ENCODE peak calls at places on chromosomes 12 and 14, in four cellular contexts. J is fibroblast of pulmonary artery, A is coronary artery, Y is progenitor cell of endocrine pancreas. I is an unnamed sample.

GRCh38 chr12:118617922-118618450 is 241.6 kb downstream of the SUDS3 start:
- DNase-seq in J (no peak), A (no peak), Y (no peak), I (no peak)

GRCh38 chr12:40192704-40193255 is 32.0 kb upstream of the LRRK2 start:
- DNase-seq in J (no peak), A (no peak), Y (no peak), I (no peak)

GRCh38 chr12:3700861-3701260 is 52.0 kb downstream of the CRACR2A start:
- DNase-seq in J (peak), A (no peak), Y (no peak), I (no peak)

GRCh38 chr12:1911598-1912575 is 6.6 kb downstream of the CACNA2D4 start:
- DNase-seq in J (no peak), A (peak), Y (peak), I (no peak)

GRCh38 chr12:123319273-123319672 is 45.4 kb downstream of the SBNO1 start:
- DNase-seq in J (no peak), A (no peak), Y (no peak), I (no peak)

GRCh38 chr12:102197789-102198188 is at the start of gene PMCH:
- DNase-seq in J (peak), A (no peak), Y (no peak), I (no peak)

GRCh38 chr12:28578361-28578760 is 388.1 kb downstream of the CCDC91 start:
- DNase-seq in J (no peak), A (no peak), Y (no peak), I (no peak)

GRCh38 chr12:48185181-48185919 is 1.9 kb downstream of the CCDC184 start:
- DNase-seq in J (no peak), A (no peak), Y (no peak), I (peak)

GRCh38 chr12:30968211-30968610 is 41.7 kb downstream of the TSPAN11 start:
- DNase-seq in J (no peak), A (no peak), Y (no peak), I (no peak)

GRCh38 chr12:30963709-30964564 is 37.4 kb downstream of the TSPAN11 start:
- DNase-seq in J (no peak), A (no peak), Y (no peak), I (no peak)

GRCh38 chr12:30964896-30965612 is 38.5 kb downstream of the TSPAN11 start:
- DNase-seq in J (no peak), A (no peak), Y (no peak), I (no peak)

GRCh38 chr12:30967026-30967425 is 40.5 kb downstream of the TSPAN11 start:
- DNase-seq in J (no peak), A (no peak), Y (no peak), I (no peak)

DNA sequence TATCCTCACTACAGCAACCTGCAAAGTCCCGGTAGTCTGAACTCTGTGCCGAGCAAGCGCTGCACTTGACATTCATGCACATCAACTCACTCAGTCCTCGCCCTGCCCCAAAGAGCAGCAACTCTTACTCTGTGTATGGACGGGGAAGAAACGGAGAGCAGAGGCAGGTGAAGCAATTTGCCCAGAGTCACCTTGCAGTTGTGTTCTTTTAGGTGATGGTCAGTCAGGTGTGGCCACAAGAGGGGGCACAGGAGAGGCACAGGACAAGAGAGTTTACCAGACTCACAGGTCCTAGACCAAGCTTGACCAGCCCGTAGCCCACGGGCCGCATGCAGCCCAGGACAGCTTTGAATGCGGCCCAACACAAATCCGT is 39.1 kb downstream of the TSPAN11 start:
- DNase-seq in J (peak), A (no peak), Y (no peak), I (no peak)
- TF ChIP-seq CTCF in J (peak), A (no peak), Y (peak), I (no peak)

DNA sequence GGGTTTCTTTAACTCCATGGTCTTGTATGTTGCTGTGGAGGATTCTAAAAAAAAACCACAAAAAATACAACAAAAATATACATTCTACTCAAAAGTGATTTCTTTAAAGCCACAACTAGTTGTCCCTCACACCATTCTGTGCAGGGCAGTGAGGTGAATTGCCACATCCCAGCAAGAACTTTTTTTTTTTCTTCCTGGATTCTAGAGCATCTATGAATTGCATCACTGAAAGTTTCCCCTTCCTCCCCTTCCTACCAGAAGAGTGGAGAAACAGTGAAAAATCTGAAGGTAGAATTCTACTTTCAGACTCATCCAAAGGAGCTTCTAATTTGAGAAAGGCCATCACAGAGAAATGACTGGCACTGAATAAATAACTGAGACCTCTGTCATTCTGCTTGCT is 395.3 kb downstream of the AEBP2 start:
- DNase-seq in J (peak), A (no peak), Y (no peak), I (no peak)
- TF ChIP-seq CTCF in J (no peak), A (no peak), Y (no peak), I (no peak)

DNA sequence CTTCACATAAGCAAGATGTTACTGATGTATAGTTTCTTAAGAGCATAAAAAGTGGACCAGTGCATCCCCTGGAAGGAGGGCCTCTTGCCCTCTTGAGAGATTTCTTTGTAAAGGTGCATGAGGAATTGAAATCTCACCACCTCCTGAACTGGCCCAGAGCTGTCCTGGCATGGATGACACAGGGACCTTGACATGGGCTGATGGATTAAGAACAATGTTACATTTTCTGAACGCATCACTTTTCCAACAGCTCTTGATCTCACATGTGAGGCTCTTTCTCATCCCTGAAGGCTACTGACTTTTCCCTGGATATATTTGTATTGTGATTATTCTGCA is 360.4 kb downstream of the RGS6 start:
- DNase-seq in J (no peak), A (no peak), Y (no peak), I (no peak)
- TF ChIP-seq CTCF in J (no peak), A (no peak), Y (no peak), I (no peak)

GRCh38 chr14:89406941-89407340 is 10.1 kb downstream of the FOXN3 start:
- DNase-seq in J (peak), A (no peak), Y (no peak), I (no peak)

GRCh38 chr14:89409961-89410360 is 7.1 kb downstream of the FOXN3 start:
- DNase-seq in J (no peak), A (no peak), Y (no peak), I (no peak)

GRCh38 chr14:89408907-89409675 is 7.9 kb downstream of the FOXN3 start:
- DNase-seq in J (no peak), A (no peak), Y (no peak), I (no peak)

GRCh38 chr14:89405712-89406111 is 11.3 kb downstream of the FOXN3 start:
- DNase-seq in J (no peak), A (no peak), Y (no peak), I (no peak)

DNA sequence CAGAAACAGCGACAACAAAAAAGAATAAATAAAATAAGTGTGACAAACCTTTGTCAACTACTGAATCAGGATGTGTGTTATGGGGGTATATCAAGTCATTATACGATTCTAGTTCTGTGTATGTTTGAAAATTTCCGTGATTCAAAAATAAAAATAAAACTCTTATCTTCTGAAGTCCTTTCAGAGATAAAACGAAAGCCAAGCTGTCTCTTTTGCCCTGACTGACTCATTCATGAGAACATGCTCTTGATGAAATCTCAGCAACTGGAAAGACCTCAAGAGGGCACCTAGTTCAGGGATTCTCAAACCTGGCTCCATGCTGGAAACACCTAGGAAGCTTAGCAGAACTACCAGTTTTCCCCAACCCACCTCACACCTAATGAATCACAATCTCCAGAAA is 9.2 kb downstream of the FOXN3 start:
- DNase-seq in J (peak), A (no peak), Y (no peak), I (no peak)
- TF ChIP-seq CTCF in J (no peak), A (no peak), Y (no peak), I (no peak)

DNA sequence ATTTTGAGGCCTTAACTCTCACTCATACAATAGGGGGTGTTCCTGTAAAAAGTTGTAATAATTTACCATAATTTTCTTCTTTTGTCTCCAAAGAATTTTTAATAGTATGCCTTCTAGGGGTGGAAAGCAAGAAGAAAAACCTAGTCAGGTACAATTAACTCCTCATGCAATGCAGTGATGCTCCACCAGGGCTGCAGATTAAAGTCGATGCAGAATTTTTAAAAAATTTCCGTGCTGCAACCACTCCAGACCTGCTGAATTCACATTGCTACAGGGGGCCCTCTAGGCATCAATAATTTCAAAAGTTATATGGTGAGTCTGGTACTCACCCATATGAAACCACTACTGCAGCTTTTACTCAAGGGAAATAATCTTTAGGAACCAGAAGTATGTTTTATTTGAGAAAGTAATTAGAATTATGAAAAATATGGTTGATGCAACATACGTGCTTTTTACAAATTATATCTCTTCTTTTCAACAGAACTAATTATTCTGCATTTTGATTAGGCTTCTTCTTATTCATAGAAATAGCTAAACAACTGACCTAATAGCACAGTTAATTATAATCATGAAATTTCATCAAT is 353.2 kb downstream of the BCAT1 start:
- DNase-seq in J (peak), A (no peak), Y (no peak), I (peak)
- TF ChIP-seq CTCF in J (peak), A (no peak), Y (peak), I (peak)

GRCh38 chr12:59672273-59672672 is 76.4 kb downstream of the SLC16A7 start:
- DNase-seq in J (no peak), A (no peak), Y (no peak), I (no peak)
- TF ChIP-seq CTCF in J (no peak), A (no peak), Y (no peak), I (no peak)

I was measured in nephron progenitor cell.